ENCODE peak calls at places on chromosomes 16 and 17, in seven cellular contexts. W is endothelial cell; B is choroid plexus epithelial cell; M is esophagus squamous epithelium; E is GM06990; R is HCT116; N is CD8-positive, alpha-beta T cell. P is an unnamed sample.

GRCh38 chr17:64786337-64786736 is 124.2 kb upstream of the SMURF2 start:
- DNase-seq in W (no peak), B (no peak), M (no peak), E (no peak), R (no peak), N (no peak), P (no peak)

GRCh38 chr17:2815781-2816185 is 19.5 kb downstream of the RAP1GAP2 start:
- DNase-seq in W (no peak), B (no peak), M (no peak), E (no peak), R (no peak), N (no peak), P (no peak)

GRCh38 chr16:85735946-85736345 is 14.9 kb downstream of the C16orf74 start:
- DNase-seq in W (no peak), B (no peak), M (no peak), E (no peak), R (no peak), N (no peak), P (no peak)

GRCh38 chr17:1110844-1111598 is 68.8 kb downstream of the ABR start:
- DNase-seq in W (no peak), B (peak; percentile 75), M (no peak), E (no peak), R (peak; percentile 88), N (no peak), P (no peak)

GRCh38 chr16:19540241-19540970 is 15.1 kb upstream of the VPS35L start:
- DNase-seq in W (no peak), B (no peak), M (no peak), E (no peak), R (no peak), N (no peak), P (no peak)

GRCh38 chr16:11670171-11671131 is 2.2 kb downstream of the SNN start:
- DNase-seq in W (no peak), B (no peak), M (no peak), E (peak; percentile 69), R (no peak), N (no peak), P (peak; percentile 47)

GRCh38 chr17:72751746-72752145 is 340.7 kb downstream of the SLC39A11 start:
- DNase-seq in W (no peak), B (no peak), M (no peak), E (no peak), R (no peak), N (no peak), P (no peak)

GRCh38 chr16:55297910-55298175 is 26.2 kb upstream of the IRX6 start:
- DNase-seq in W (no peak), B (no peak), M (no peak), E (no peak), R (no peak), N (no peak), P (no peak)

GRCh38 chr16:89014611-89015230 is 37.7 kb upstream of the CBFA2T3 start:
- DNase-seq in W (no peak), B (no peak), M (no peak), E (no peak), R (no peak), N (no peak), P (no peak)

GRCh38 chr17:79760197-79760906 is 17.6 kb upstream of the CBX2 start:
- DNase-seq in W (no peak), B (no peak), M (no peak), E (no peak), R (no peak), N (no peak), P (no peak)

GRCh38 chr16:56551796-56552738 is 12.8 kb upstream of the MT4 start:
- DNase-seq in W (no peak), B (no peak), M (no peak), E (no peak), R (no peak), N (no peak), P (no peak)

GRCh38 chr17:12977008-12977751 is 40.6 kb downstream of the ELAC2 start:
- DNase-seq in W (peak; percentile 28), B (no peak), M (no peak), E (no peak), R (no peak), N (no peak), P (no peak)

GRCh38 chr17:51445934-51446333 is 185.6 kb downstream of the UTP18 start:
- DNase-seq in W (no peak), B (no peak), M (no peak), E (no peak), R (no peak), N (no peak), P (no peak)

GRCh38 chr17:50641339-50641725 is 6.7 kb downstream of the ABCC3 start:
- DNase-seq in W (no peak), B (no peak), M (no peak), E (no peak), R (no peak), N (no peak), P (no peak)

GRCh38 chr16:65975049-65975708 is 391.3 kb upstream of the CDH5 start:
- DNase-seq in W (no peak), B (peak; percentile 73), M (no peak), E (no peak), R (peak; percentile 16), N (no peak), P (no peak)

GRCh38 chr16:17827313-17827712 is 356.6 kb upstream of the XYLT1 start:
- DNase-seq in W (no peak), B (peak; percentile 65), M (no peak), E (no peak), R (no peak), N (no peak), P (no peak)

GRCh38 chr16:48335961-48336360 is 49.3 kb downstream of the SIAH1 start:
- DNase-seq in W (no peak), B (peak; percentile 90), M (no peak), E (no peak), R (no peak), N (no peak), P (no peak)

GRCh38 chr16:27313422-27314160 is at the start of gene IL4R:
- DNase-seq in W (peak; percentile 46), B (peak; percentile 88), M (no peak), E (peak; percentile 76), R (peak; percentile 22), N (peak; percentile 79), P (peak; percentile 77)

GRCh38 chr16:57890752-57891111 is 80.2 kb downstream of the CNGB1 start:
- DNase-seq in W (no peak), B (no peak), M (no peak), E (no peak), R (no peak), N (no peak), P (no peak)

GRCh38 chr16:89506113-89506504 is 2.1 kb upstream of the SPG7 start:
- DNase-seq in W (no peak), B (no peak), M (no peak), E (no peak), R (no peak), N (no peak), P (no peak)

GRCh38 chr17:28216528-28216927 is 102.5 kb upstream of the TMEM97 start:
- DNase-seq in W (no peak), B (peak; percentile 45), M (no peak), E (no peak), R (no peak), N (no peak), P (no peak)

GRCh38 chr17:50283246-50283645 is 9.0 kb downstream of the TMEM92 start:
- DNase-seq in W (no peak), B (no peak), M (no peak), E (peak; percentile 58), R (no peak), N (no peak), P (no peak)

GRCh38 chr17:18225562-18226283 is at the start of gene LLGL1:
- DNase-seq in W (no peak), B (peak; percentile 17), M (no peak), E (no peak), R (no peak), N (peak; percentile 54), P (no peak)

GRCh38 chr17:46152423-46152822 is 40.8 kb downstream of the KANSL1 start:
- DNase-seq in W (no peak), B (no peak), M (no peak), E (peak; percentile 51), R (no peak), N (no peak), P (no peak)

GRCh38 chr16:56107944-56108583 is 83.2 kb upstream of the GNAO1 start:
- DNase-seq in W (no peak), B (no peak), M (no peak), E (no peak), R (no peak), N (no peak), P (no peak)

DNA sequence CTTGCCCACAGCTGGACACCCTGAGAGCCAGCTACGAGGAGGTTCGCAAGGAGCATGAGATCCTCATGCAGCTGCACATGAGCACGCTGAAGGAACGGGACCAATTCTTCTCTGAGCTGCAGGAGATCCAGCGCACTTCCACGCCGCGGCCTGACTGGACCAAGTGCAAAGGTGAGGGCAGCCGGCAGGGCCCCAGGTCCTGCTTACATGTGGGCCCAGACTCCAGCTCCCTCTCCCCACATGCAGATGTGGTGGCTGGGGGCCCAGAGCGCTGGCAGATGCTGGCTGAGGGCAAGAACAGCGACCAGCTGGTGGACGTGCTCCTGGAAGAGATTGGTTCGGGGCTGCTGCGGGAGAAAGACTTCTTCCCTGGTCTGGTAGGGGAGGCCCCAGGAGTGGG is 16.2 kb upstream of the THAP11 start:
- DNase-seq in W (no peak), B (no peak), M (no peak), E (no peak), R (no peak), N (no peak), P (no peak)
- TF ChIP-seq CTCF in W (no peak), B (no peak), M (no peak), E (no peak), R (no peak), N (no peak), P (no peak)

DNA sequence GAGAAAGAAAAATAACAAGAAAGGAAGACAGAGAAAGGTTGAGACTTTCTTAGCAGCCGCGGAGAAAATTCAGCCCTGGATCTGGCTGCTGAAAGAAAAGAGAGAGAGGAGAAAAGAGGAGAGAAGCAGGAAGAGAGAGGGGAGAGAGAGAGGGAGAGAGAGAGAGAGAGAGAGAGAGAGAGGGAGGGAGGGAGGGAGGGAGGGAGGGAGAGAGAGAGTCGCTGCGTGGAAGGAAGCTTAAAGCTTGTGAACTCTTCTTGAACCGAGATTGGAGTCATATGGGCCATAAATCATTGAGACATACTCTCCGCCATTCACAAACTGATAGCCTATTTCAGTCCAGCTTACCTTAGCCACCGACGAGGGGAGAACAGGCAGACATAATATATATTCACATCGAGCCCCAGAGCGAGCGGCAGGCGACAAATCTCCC is 10.3 kb upstream of the HOXB2 start:
- DNase-seq in W (no peak), B (no peak), M (no peak), E (no peak), R (no peak), N (no peak), P (no peak)
- TF ChIP-seq CTCF in W (no peak), B (no peak), M (peak; percentile 23), E (no peak), R (no peak), N (no peak), P (no peak)

GRCh38 chr17:4642286-4642685 is 808 bp upstream of the ALOX15 start:
- DNase-seq in W (no peak), B (no peak), M (no peak), E (no peak), R (no peak), N (no peak), P (no peak)
- TF ChIP-seq CTCF in W (no peak), B (no peak), M (no peak), E (no peak), R (no peak), N (no peak), P (no peak)

DNA sequence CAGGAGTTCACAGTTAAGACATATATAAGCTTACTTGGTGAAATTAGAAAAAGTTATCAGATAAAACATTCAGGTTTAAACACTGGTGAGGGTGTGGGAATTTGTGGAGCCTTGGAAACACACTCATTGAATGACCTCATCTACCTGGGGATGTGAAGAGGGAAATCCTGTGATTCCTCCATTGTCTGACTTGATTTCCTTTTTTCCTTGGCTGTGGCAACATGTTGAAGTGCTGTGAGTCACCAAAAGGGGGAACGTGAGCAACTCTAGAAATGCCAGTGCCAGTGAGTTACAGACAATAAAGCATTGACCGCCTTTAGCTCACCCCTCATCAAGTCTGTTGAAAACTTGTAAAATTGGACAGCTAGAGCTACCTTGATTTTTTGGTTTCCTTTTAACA is 1.8 kb downstream of the HMOX2 start:
- DNase-seq in W (peak; percentile 56), B (peak; percentile 50), M (no peak), E (no peak), R (peak; percentile 45), N (no peak), P (no peak)
- TF ChIP-seq CTCF in W (no peak), B (peak; percentile 37), M (no peak), E (no peak), R (no peak), N (peak; percentile 27), P (no peak)

P was measured in activated B cell treated with CpG ODN at 0.5 μM for 24 hours.